ENCODE peak calls at places on chromosomes 12 and 14, in seven cellular contexts. One of them, this sample, is unnamed. For H3K36me3, the result is how much of the 10 kb centered on the place peaks cover.

GRCh38 chr12:96196781-96197180 is 2.6 kb downstream of the ELK3 start:
- DNase-seq in neural progenitor cell: no peak
- DNase-seq in Karpas-422: no peak
- DNase-seq in effector memory CD4-positive, alpha-beta T cell: no peak
- DNase-seq in GM23248: peak
- DNase-seq in adipocyte: peak
- DNase-seq in left ventricle myocardium inferior: no peak
- DNase-seq in this sample: no peak

GRCh38 chr12:110546339-110546738 is 36.8 kb downstream of the PPTC7 start:
- DNase-seq in neural progenitor cell: no peak
- DNase-seq in Karpas-422: no peak
- DNase-seq in effector memory CD4-positive, alpha-beta T cell: no peak
- DNase-seq in GM23248: peak
- DNase-seq in adipocyte: peak
- DNase-seq in left ventricle myocardium inferior: no peak
- DNase-seq in this sample: no peak

GRCh38 chr12:57611810-57612710 is 825 bp downstream of the ARHGEF25 start:
- DNase-seq in neural progenitor cell: no peak
- DNase-seq in Karpas-422: no peak
- DNase-seq in effector memory CD4-positive, alpha-beta T cell: no peak
- DNase-seq in GM23248: no peak
- DNase-seq in adipocyte: no peak
- DNase-seq in left ventricle myocardium inferior: no peak
- DNase-seq in this sample: no peak

GRCh38 chr14:70755655-70756054 is 53.7 kb downstream of the MAP3K9 start:
- DNase-seq in neural progenitor cell: no peak
- DNase-seq in Karpas-422: no peak
- DNase-seq in effector memory CD4-positive, alpha-beta T cell: no peak
- DNase-seq in GM23248: no peak
- DNase-seq in adipocyte: peak
- DNase-seq in left ventricle myocardium inferior: no peak
- DNase-seq in this sample: no peak

GRCh38 chr12:55908726-55909512 is 18.8 kb downstream of the PYM1 start:
- DNase-seq in neural progenitor cell: peak
- DNase-seq in Karpas-422: no peak
- DNase-seq in effector memory CD4-positive, alpha-beta T cell: no peak
- DNase-seq in GM23248: peak
- DNase-seq in adipocyte: peak
- DNase-seq in left ventricle myocardium inferior: no peak
- DNase-seq in this sample: no peak

GRCh38 chr12:21296751-21297406 is 37.8 kb downstream of the SLCO1A2 start:
- DNase-seq in neural progenitor cell: peak
- DNase-seq in Karpas-422: peak
- DNase-seq in effector memory CD4-positive, alpha-beta T cell: no peak
- DNase-seq in GM23248: peak
- DNase-seq in adipocyte: peak
- DNase-seq in left ventricle myocardium inferior: no peak
- DNase-seq in this sample: no peak

GRCh38 chr12:44571031-44571550 is 305.0 kb downstream of the NELL2 start:
- DNase-seq in neural progenitor cell: no peak
- DNase-seq in Karpas-422: no peak
- DNase-seq in effector memory CD4-positive, alpha-beta T cell: no peak
- DNase-seq in GM23248: no peak
- DNase-seq in adipocyte: no peak
- DNase-seq in left ventricle myocardium inferior: no peak
- DNase-seq in this sample: no peak

GRCh38 chr14:24139272-24139934 is 2.0 kb downstream of the EMC9 start:
- DNase-seq in neural progenitor cell: no peak
- DNase-seq in Karpas-422: peak
- DNase-seq in effector memory CD4-positive, alpha-beta T cell: no peak
- DNase-seq in GM23248: no peak
- DNase-seq in adipocyte: no peak
- DNase-seq in left ventricle myocardium inferior: no peak
- DNase-seq in this sample: no peak

GRCh38 chr12:67804168-67804567 is 155.6 kb downstream of the DYRK2 start:
- DNase-seq in neural progenitor cell: no peak
- DNase-seq in Karpas-422: no peak
- DNase-seq in effector memory CD4-positive, alpha-beta T cell: peak
- DNase-seq in GM23248: no peak
- DNase-seq in adipocyte: no peak
- DNase-seq in left ventricle myocardium inferior: no peak
- DNase-seq in this sample: peak

GRCh38 chr12:57446292-57446960 is 8.7 kb upstream of the INHBE start:
- DNase-seq in neural progenitor cell: no peak
- DNase-seq in Karpas-422: no peak
- DNase-seq in effector memory CD4-positive, alpha-beta T cell: no peak
- DNase-seq in GM23248: no peak
- DNase-seq in adipocyte: no peak
- DNase-seq in left ventricle myocardium inferior: no peak
- DNase-seq in this sample: no peak

GRCh38 chr12:121577443-121578180 is 3.2 kb downstream of the KDM2B start:
- DNase-seq in neural progenitor cell: peak
- DNase-seq in Karpas-422: no peak
- DNase-seq in effector memory CD4-positive, alpha-beta T cell: no peak
- DNase-seq in GM23248: no peak
- DNase-seq in adipocyte: no peak
- DNase-seq in left ventricle myocardium inferior: no peak
- DNase-seq in this sample: no peak

GRCh38 chr14:19800282-19801117 is 3.1 kb upstream of the OR4N2 start:
- DNase-seq in neural progenitor cell: no peak
- DNase-seq in Karpas-422: no peak
- DNase-seq in effector memory CD4-positive, alpha-beta T cell: no peak
- DNase-seq in GM23248: no peak
- DNase-seq in adipocyte: no peak
- DNase-seq in left ventricle myocardium inferior: no peak
- DNase-seq in this sample: no peak

GRCh38 chr12:28497889-28498411 is 307.7 kb downstream of the CCDC91 start:
- DNase-seq in neural progenitor cell: no peak
- DNase-seq in Karpas-422: peak
- DNase-seq in effector memory CD4-positive, alpha-beta T cell: no peak
- DNase-seq in GM23248: peak
- DNase-seq in adipocyte: peak
- DNase-seq in left ventricle myocardium inferior: no peak
- DNase-seq in this sample: no peak

GRCh38 chr14:83923836-83924235 is 1606.1 kb upstream of the FLRT2 start:
- DNase-seq in neural progenitor cell: no peak
- DNase-seq in Karpas-422: peak
- DNase-seq in effector memory CD4-positive, alpha-beta T cell: no peak
- DNase-seq in GM23248: no peak
- DNase-seq in adipocyte: no peak
- DNase-seq in left ventricle myocardium inferior: no peak
- DNase-seq in this sample: no peak

GRCh38 chr12:52004042-52004648 is 2.6 kb upstream of the TAMALIN start:
- DNase-seq in neural progenitor cell: peak
- DNase-seq in Karpas-422: no peak
- DNase-seq in effector memory CD4-positive, alpha-beta T cell: no peak
- DNase-seq in GM23248: peak
- DNase-seq in adipocyte: peak
- DNase-seq in left ventricle myocardium inferior: no peak
- DNase-seq in this sample: no peak

GRCh38 chr14:59331217-59331616 is 134.0 kb downstream of the GPR135 start:
- DNase-seq in neural progenitor cell: peak
- DNase-seq in Karpas-422: no peak
- DNase-seq in effector memory CD4-positive, alpha-beta T cell: no peak
- DNase-seq in GM23248: no peak
- DNase-seq in adipocyte: no peak
- DNase-seq in left ventricle myocardium inferior: no peak
- DNase-seq in this sample: no peak

GRCh38 chr14:83556746-83557460 is 1973.0 kb upstream of the FLRT2 start:
- DNase-seq in neural progenitor cell: no peak
- DNase-seq in Karpas-422: no peak
- DNase-seq in effector memory CD4-positive, alpha-beta T cell: no peak
- DNase-seq in GM23248: peak
- DNase-seq in adipocyte: peak
- DNase-seq in left ventricle myocardium inferior: no peak
- DNase-seq in this sample: no peak

GRCh38 chr12:108609535-108610335 is 11.9 kb upstream of the TMEM119 start:
- DNase-seq in neural progenitor cell: no peak
- DNase-seq in Karpas-422: no peak
- DNase-seq in effector memory CD4-positive, alpha-beta T cell: no peak
- DNase-seq in GM23248: peak
- DNase-seq in adipocyte: peak
- DNase-seq in left ventricle myocardium inferior: peak
- DNase-seq in this sample: no peak

GRCh38 chr12:24905431-24905830 is 43.5 kb downstream of the BCAT1 start:
- DNase-seq in neural progenitor cell: no peak
- DNase-seq in Karpas-422: no peak
- DNase-seq in effector memory CD4-positive, alpha-beta T cell: no peak
- DNase-seq in GM23248: peak
- DNase-seq in adipocyte: no peak
- DNase-seq in left ventricle myocardium inferior: no peak
- DNase-seq in this sample: no peak

GRCh38 chr14:66119805-66120204 is 366.4 kb upstream of the CCDC196 start:
- DNase-seq in neural progenitor cell: no peak
- DNase-seq in Karpas-422: no peak
- DNase-seq in effector memory CD4-positive, alpha-beta T cell: no peak
- DNase-seq in GM23248: no peak
- DNase-seq in adipocyte: no peak
- DNase-seq in left ventricle myocardium inferior: no peak
- DNase-seq in this sample: no peak

GRCh38 chr14:61280526-61281185 is 482 bp downstream of the TMEM30B start:
- DNase-seq in neural progenitor cell: peak
- DNase-seq in Karpas-422: no peak
- DNase-seq in effector memory CD4-positive, alpha-beta T cell: peak
- DNase-seq in GM23248: peak
- DNase-seq in adipocyte: peak
- DNase-seq in left ventricle myocardium inferior: peak
- DNase-seq in this sample: no peak

GRCh38 chr14:86532219-86532618 is 1002.3 kb downstream of the FLRT2 start:
- DNase-seq in neural progenitor cell: no peak
- DNase-seq in Karpas-422: no peak
- DNase-seq in effector memory CD4-positive, alpha-beta T cell: no peak
- DNase-seq in GM23248: no peak
- DNase-seq in adipocyte: no peak
- DNase-seq in left ventricle myocardium inferior: no peak
- DNase-seq in this sample: no peak

GRCh38 chr12:4243098-4243795 is 30.3 kb upstream of the CCND2 start:
- DNase-seq in neural progenitor cell: no peak
- DNase-seq in Karpas-422: no peak
- DNase-seq in effector memory CD4-positive, alpha-beta T cell: no peak
- DNase-seq in GM23248: no peak
- DNase-seq in adipocyte: no peak
- DNase-seq in left ventricle myocardium inferior: no peak
- DNase-seq in this sample: no peak

GRCh38 chr12:124727922-124728321 is 135.7 kb downstream of the SCARB1 start:
- DNase-seq in neural progenitor cell: no peak
- DNase-seq in Karpas-422: no peak
- DNase-seq in effector memory CD4-positive, alpha-beta T cell: no peak
- DNase-seq in GM23248: peak
- DNase-seq in adipocyte: no peak
- DNase-seq in left ventricle myocardium inferior: no peak
- DNase-seq in this sample: no peak

GRCh38 chr12:23352670-23353069 is 596.8 kb downstream of the SOX5 start:
- DNase-seq in neural progenitor cell: no peak
- DNase-seq in Karpas-422: no peak
- DNase-seq in effector memory CD4-positive, alpha-beta T cell: no peak
- DNase-seq in GM23248: no peak
- DNase-seq in adipocyte: no peak
- DNase-seq in left ventricle myocardium inferior: no peak
- DNase-seq in this sample: no peak

GRCh38 chr12:67524861-67525499 is 123.6 kb upstream of the DYRK2 start:
- DNase-seq in neural progenitor cell: no peak
- DNase-seq in Karpas-422: no peak
- DNase-seq in effector memory CD4-positive, alpha-beta T cell: no peak
- DNase-seq in GM23248: no peak
- DNase-seq in adipocyte: no peak
- DNase-seq in left ventricle myocardium inferior: no peak
- DNase-seq in this sample: no peak

GRCh38 chr12:49331360-49332222 is 5.4 kb downstream of the C1QL4 start:
- DNase-seq in neural progenitor cell: peak
- DNase-seq in Karpas-422: peak
- DNase-seq in effector memory CD4-positive, alpha-beta T cell: no peak
- DNase-seq in GM23248: peak
- DNase-seq in adipocyte: peak
- DNase-seq in left ventricle myocardium inferior: peak
- DNase-seq in this sample: no peak

DNA sequence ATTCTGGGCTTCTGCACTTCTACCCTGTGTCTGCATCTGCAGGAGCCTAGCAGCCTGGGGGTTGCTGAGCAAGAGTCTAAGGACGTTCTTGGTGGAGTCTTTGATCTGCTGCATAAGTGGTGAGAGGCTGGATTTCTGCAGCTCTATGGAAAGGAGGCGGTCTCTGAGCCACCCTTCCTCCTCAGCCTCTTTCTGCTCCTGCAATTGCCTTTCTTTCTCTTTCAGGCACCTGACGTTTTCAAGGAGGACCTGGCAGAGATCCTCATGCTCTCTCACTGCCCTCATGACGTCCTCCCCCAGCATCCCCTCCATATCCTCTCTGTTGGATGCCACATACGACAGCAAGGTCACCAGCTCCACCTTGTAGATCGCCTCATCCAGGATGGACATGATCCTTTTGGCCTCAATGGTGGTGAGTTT is 13.6 kb upstream of the TPCN1 start:
- DNase-seq in neural progenitor cell: no peak
- DNase-seq in Karpas-422: peak
- DNase-seq in effector memory CD4-positive, alpha-beta T cell: no peak
- DNase-seq in GM23248: no peak
- DNase-seq in adipocyte: no peak
- DNase-seq in left ventricle myocardium inferior: no peak
- DNase-seq in this sample: peak
- H3K4me3 ChIP-seq in neural progenitor cell: no peak
- H3K4me3 ChIP-seq in Karpas-422: peak
- H3K4me3 ChIP-seq in effector memory CD4-positive, alpha-beta T cell: no peak
- H3K4me3 ChIP-seq in GM23248: no peak
- H3K4me3 ChIP-seq in adipocyte: no peak
- H3K4me3 ChIP-seq in left ventricle myocardium inferior: no peak
- H3K4me3 ChIP-seq in this sample: no peak

GRCh38 chr12:116626153-116626552 is 67.0 kb downstream of the MAP1LC3B2 start:
- DNase-seq in neural progenitor cell: no peak
- DNase-seq in Karpas-422: no peak
- DNase-seq in effector memory CD4-positive, alpha-beta T cell: no peak
- DNase-seq in GM23248: no peak
- DNase-seq in adipocyte: no peak
- DNase-seq in left ventricle myocardium inferior: no peak
- DNase-seq in this sample: no peak
- H3K36me3 ChIP-seq in neural progenitor cell: under half
- H3K36me3 ChIP-seq in Karpas-422: under half
- H3K36me3 ChIP-seq in effector memory CD4-positive, alpha-beta T cell: under half
- H3K36me3 ChIP-seq in GM23248: under half
- H3K36me3 ChIP-seq in adipocyte: under half
- H3K36me3 ChIP-seq in left ventricle myocardium inferior: under half
- H3K36me3 ChIP-seq in this sample: under half

GRCh38 chr12:116818341-116818856 is 62.8 kb downstream of the HRK start:
- DNase-seq in neural progenitor cell: no peak
- DNase-seq in Karpas-422: peak
- DNase-seq in effector memory CD4-positive, alpha-beta T cell: no peak
- DNase-seq in GM23248: peak
- DNase-seq in adipocyte: peak
- DNase-seq in left ventricle myocardium inferior: peak
- DNase-seq in this sample: peak
- H3K4me3 ChIP-seq in neural progenitor cell: peak
- H3K4me3 ChIP-seq in Karpas-422: peak
- H3K4me3 ChIP-seq in effector memory CD4-positive, alpha-beta T cell: peak
- H3K4me3 ChIP-seq in GM23248: peak
- H3K4me3 ChIP-seq in adipocyte: peak
- H3K4me3 ChIP-seq in left ventricle myocardium inferior: peak
- H3K4me3 ChIP-seq in this sample: peak

GRCh38 chr14:103706551-103707328 is 8.5 kb downstream of the XRCC3 start:
- DNase-seq in neural progenitor cell: no peak
- DNase-seq in Karpas-422: no peak
- DNase-seq in effector memory CD4-positive, alpha-beta T cell: no peak
- DNase-seq in GM23248: no peak
- DNase-seq in adipocyte: no peak
- DNase-seq in left ventricle myocardium inferior: no peak
- DNase-seq in this sample: no peak
- H3K36me3 ChIP-seq in neural progenitor cell: under half
- H3K36me3 ChIP-seq in Karpas-422: under half
- H3K36me3 ChIP-seq in effector memory CD4-positive, alpha-beta T cell: under half
- H3K36me3 ChIP-seq in GM23248: under half
- H3K36me3 ChIP-seq in adipocyte: under half
- H3K36me3 ChIP-seq in left ventricle myocardium inferior: under half
- H3K36me3 ChIP-seq in this sample: half or more

GRCh38 chr14:52348796-52349195 is 34.7 kb downstream of the PTGER2 start:
- DNase-seq in neural progenitor cell: no peak
- DNase-seq in Karpas-422: no peak
- DNase-seq in effector memory CD4-positive, alpha-beta T cell: no peak
- DNase-seq in GM23248: peak
- DNase-seq in adipocyte: peak
- DNase-seq in left ventricle myocardium inferior: no peak
- DNase-seq in this sample: no peak
- H3K4me3 ChIP-seq in neural progenitor cell: no peak
- H3K4me3 ChIP-seq in Karpas-422: no peak
- H3K4me3 ChIP-seq in effector memory CD4-positive, alpha-beta T cell: no peak
- H3K4me3 ChIP-seq in GM23248: peak
- H3K4me3 ChIP-seq in adipocyte: no peak
- H3K4me3 ChIP-seq in left ventricle myocardium inferior: no peak
- H3K4me3 ChIP-seq in this sample: no peak